ENCODE peak calls at places on chromosomes 12 and 14, in nine cellular contexts. D is GM10248, W is HFF-Myc, R is HCT116, F is GM12865, I is WTC11, T is fibroblast of lung, U is cardiac fibroblast, L is uterus. N is an unnamed sample.

GRCh38 chr12:48602192-48602989 is 32.5 kb upstream of the LALBA start:
- DNase-seq in D (no peak), W (peak), R (no peak), F (no peak), I (no peak), T (peak), U (no peak), L (no peak), N (no peak)

GRCh38 chr12:109770104-109770860 is 56.7 kb downstream of the FAM222A start:
- DNase-seq in D (no peak), W (no peak), R (no peak), F (no peak), I (no peak), T (no peak), U (no peak), L (no peak), N (no peak)

GRCh38 chr12:1413930-1414329 is 180.5 kb downstream of the FBXL14 start:
- DNase-seq in D (no peak), W (no peak), R (no peak), F (no peak), I (peak), T (no peak), U (no peak), L (no peak), N (no peak)

GRCh38 chr12:51351913-51352532 is 5.5 kb upstream of the CELA1 start:
- DNase-seq in D (no peak), W (no peak), R (peak), F (peak), I (peak), T (peak), U (peak), L (no peak), N (peak)

GRCh38 chr12:15404485-15404884 is 82.2 kb downstream of the PTPRO start:
- DNase-seq in D (no peak), W (no peak), R (no peak), F (no peak), I (no peak), T (peak), U (peak), L (no peak), N (no peak)

GRCh38 chr12:87960557-87960956 is 68.6 kb downstream of the C12orf50 start:
- DNase-seq in D (no peak), W (no peak), R (no peak), F (no peak), I (no peak), T (no peak), U (no peak), L (no peak), N (no peak)

GRCh38 chr12:75727577-75727976 is 216.2 kb upstream of the KRR1 start:
- DNase-seq in D (no peak), W (no peak), R (no peak), F (no peak), I (peak), T (no peak), U (no peak), L (no peak), N (no peak)

GRCh38 chr12:76784600-76785051 is 20.7 kb downstream of the ZDHHC17 start:
- DNase-seq in D (no peak), W (no peak), R (no peak), F (no peak), I (no peak), T (peak), U (peak), L (no peak), N (no peak)

GRCh38 chr14:67485501-67486095 is 2.9 kb downstream of the TMEM229B start:
- DNase-seq in D (no peak), W (no peak), R (no peak), F (no peak), I (no peak), T (no peak), U (peak), L (no peak), N (no peak)

GRCh38 chr14:101843665-101844064 is 82.2 kb downstream of the PPP2R5C start:
- DNase-seq in D (peak), W (no peak), R (no peak), F (peak), I (no peak), T (peak), U (no peak), L (no peak), N (peak)

GRCh38 chr12:118189761-118190181 is 53.8 kb downstream of the PEBP1 start:
- DNase-seq in D (no peak), W (no peak), R (no peak), F (no peak), I (peak), T (peak), U (peak), L (no peak), N (no peak)

GRCh38 chr14:90757452-90757851 is 58.8 kb downstream of the TTC7B start:
- DNase-seq in D (no peak), W (no peak), R (no peak), F (no peak), I (no peak), T (no peak), U (no peak), L (no peak), N (no peak)

GRCh38 chr12:123951467-123951866 is 21.2 kb downstream of the CCDC92 start:
- DNase-seq in D (no peak), W (no peak), R (no peak), F (no peak), I (no peak), T (no peak), U (no peak), L (no peak), N (no peak)

DNA sequence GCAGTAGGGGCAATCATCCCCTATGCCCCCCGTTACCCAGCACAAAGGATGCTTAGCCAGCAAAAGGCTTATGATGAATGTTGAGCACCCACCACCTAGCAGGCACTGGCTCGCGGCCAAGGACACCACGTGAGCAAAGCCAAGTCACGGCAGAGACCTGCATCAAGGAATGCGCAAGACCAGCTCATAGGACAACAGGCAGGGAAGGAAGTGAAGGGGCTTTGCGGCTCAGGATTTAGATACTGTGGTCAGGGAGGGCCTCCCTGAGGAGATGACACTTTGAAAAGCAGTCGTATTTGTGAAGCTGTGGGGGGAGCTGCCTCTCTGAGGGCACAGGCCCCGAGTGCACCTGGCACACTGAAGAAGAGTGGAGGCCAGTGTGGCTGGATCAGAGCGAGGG is 32.8 kb downstream of the SH2B3 start:
- DNase-seq in D (no peak), W (no peak), R (no peak), F (peak), I (no peak), T (peak), U (peak), L (no peak), N (no peak)
- TF ChIP-seq CTCF in D (no peak), W (no peak), R (no peak), F (no peak), I (no peak), T (no peak), U (no peak), L (no peak), N (no peak)

DNA sequence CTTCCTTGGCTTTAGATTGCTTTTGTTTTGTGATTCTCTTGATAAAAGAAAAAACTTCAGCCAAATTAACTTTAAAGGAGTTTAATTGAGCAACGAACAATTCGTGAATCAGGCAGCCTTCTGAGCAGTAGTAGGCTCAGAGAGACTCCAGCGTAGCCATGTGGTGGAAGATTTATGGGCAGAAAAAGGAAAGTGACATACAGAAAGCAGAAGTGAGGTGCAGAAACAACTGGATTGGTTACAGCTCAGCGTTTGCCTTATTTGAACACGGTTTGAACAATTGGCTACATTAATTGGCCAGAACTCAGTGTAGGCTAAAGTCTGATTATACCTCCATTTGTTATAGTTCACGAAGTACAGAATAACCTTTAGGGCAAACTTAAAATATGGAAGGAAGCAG is 208.9 kb downstream of the AEBP2 start:
- DNase-seq in D (no peak), W (no peak), R (no peak), F (peak), I (no peak), T (peak), U (no peak), L (no peak), N (no peak)
- TF ChIP-seq CTCF in D (no peak), W (no peak), R (no peak), F (no peak), I (no peak), T (no peak), U (no peak), L (no peak), N (no peak)

DNA sequence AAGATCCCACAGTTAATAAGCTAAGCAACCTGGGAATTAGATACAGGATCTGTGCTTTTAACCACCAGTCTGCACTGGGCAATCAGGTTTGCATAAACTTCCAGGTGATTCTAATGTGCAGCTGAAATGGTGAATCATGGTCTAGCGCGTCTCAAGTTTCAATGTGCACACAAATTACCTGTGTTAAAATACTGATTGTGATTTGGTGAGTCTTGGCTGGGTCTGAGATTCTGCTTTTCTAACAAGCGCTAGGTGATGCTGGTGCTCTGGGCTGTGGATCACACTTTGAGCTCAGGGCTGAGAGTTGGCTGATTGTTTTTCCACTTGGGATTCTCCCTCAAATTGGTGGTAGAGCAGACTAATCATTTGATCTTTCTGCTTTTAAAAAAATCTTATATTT is 124.8 kb downstream of the C12orf75 start:
- DNase-seq in D (no peak), W (no peak), R (no peak), F (no peak), I (no peak), T (no peak), U (no peak), L (no peak), N (no peak)
- TF ChIP-seq CTCF in D (no peak), W (no peak), R (no peak), F (no peak), I (no peak), T (no peak), U (no peak), L (no peak), N (no peak)

DNA sequence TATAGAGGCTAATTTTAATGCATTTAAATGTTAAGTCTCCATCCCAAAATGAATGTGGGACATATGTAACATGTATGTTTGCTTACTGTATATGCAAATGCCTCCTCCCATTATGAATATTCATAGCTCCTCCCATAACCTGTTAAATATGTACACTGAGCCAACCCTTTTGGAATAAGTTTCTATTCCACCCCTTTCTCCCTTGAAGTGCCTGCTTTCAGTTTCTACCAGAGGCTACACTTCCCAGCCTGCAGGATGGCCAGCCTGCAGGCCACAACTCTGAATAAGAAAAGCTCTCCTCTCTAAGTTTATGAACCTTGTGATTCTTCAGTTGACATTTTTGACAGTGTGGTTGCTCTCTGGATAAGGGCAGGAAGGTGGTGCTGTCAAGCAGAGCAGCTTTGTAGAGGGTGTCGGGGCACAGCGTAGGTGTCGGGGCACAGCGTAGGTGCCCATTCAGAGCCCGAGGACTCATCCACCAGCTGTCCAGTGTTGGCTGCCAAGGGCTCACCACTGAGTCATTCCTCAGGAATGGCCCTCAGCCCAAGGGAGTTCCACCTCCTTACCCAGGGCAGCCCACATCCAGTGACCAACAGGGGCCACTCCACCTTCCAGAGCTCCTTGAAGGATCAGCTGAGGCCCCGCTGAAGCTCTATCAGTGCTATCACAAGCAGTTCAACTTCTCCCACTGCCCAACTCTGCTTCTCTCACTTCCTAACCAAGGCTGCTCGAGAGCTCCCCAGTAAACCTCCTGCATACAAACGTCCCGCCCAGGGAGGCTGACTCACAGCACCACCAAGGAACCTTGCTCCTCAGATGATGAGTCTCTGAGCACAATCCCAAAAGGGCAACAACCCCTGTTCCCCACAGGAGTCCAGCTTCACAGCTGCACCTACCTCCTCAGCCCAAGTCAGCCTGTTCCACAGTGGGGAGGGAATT is 31.4 kb downstream of the VWF start:
- DNase-seq in D (no peak), W (peak), R (peak), F (no peak), I (no peak), T (peak), U (peak), L (peak), N (no peak)
- TF ChIP-seq CTCF in D (no peak), W (no peak), R (no peak), F (no peak), I (no peak), T (no peak), U (no peak), L (no peak), N (no peak)

GRCh38 chr14:78983126-78983525 is 813.0 kb downstream of the NRXN3 start:
- DNase-seq in D (no peak), W (no peak), R (no peak), F (no peak), I (no peak), T (peak), U (peak), L (no peak), N (no peak)
- TF ChIP-seq CTCF in D (no peak), W (no peak), R (no peak), F (no peak), I (no peak), T (no peak), U (no peak), L (no peak), N (no peak)

DNA sequence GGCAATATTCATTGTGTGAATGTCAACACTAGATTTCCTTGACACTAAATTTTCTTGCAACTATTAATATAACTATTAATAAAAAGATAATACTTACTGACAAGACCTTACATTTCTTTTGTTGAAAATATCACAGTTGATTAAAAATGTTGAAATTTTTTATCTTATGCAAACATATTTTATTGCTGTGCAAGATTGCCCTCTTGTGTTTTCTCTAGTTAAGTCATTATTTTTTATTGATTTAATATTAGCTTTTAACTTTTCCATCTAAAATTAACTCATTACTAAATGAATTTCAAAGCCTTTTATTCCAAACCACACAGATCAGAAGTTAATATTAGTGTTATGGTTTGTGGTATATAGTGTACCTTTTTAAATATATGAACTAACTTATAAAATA is 11.7 kb upstream of the NAA30 start:
- DNase-seq in D (no peak), W (no peak), R (no peak), F (no peak), I (no peak), T (peak), U (peak), L (no peak), N (no peak)
- TF ChIP-seq CTCF in D (no peak), W (no peak), R (no peak), F (no peak), I (no peak), T (no peak), U (peak), L (no peak), N (no peak)

GRCh38 chr14:68941820-68942219 is 37.3 kb downstream of the ACTN1 start:
- DNase-seq in D (no peak), W (no peak), R (no peak), F (no peak), I (peak), T (peak), U (peak), L (no peak), N (no peak)
- TF ChIP-seq CTCF in D (no peak), W (peak), R (peak), F (peak), I (no peak), T (peak), U (peak), L (peak), N (no peak)

DNA sequence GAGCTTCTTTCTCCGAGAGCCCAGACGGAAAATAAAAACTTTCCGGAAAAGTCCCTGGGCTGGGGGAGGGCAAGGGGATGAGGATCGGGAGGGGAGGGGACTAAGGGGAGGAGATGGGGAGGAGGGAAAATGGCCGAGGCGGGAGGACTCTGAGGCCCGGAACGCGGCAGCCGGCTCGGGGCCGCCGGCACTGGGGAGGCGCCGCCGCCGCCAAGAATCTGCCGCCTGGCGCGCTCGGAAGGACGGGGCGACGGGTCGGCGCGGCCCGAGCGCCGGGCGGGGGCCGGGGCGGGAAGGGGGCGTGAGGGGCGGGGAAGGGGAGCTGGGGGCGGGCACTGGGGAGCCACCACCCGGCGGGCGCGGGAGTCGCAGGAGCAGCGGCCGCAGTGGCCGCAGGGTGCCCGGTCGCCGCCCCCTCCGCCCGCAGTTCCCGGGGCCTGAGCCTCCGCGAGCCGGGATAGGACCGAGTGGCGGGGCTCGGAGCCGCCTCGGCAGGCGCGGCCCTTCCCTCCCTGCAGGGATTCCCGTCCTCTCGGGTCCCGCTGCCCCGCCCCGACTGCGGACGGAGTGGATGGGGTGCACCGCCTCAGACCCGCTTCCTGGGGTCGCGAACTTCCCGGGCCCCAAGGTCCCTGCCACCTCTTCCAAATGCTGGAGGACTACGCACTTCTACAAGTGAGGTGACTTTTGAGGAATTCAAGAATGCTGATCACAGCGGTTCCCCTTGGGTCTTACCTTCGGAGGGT is at the start of gene PRKD1:
- DNase-seq in D (peak), W (no peak), R (no peak), F (no peak), I (peak), T (peak), U (peak), L (peak), N (peak)
- TF ChIP-seq CTCF in D (no peak), W (no peak), R (no peak), F (no peak), I (no peak), T (no peak), U (no peak), L (peak), N (no peak)

DNA sequence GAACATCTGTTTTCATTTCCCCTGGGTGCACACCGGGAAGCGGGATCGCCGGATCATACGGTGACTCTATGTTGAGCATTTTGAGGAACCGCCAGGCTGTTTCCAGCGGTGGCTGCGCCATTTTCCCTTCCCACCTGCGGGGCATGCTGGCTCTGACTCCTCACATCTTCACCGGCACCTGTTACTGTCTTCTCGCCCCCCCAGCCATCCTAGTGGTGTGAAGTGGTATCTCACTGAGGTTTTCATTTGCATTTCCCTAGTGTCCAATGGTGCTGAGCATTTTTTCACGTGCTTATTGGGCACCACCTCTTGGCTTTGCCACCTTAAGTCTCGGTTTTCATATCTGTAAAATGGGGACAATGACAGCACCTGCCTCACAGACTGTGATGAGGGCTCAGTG is 44.1 kb upstream of the EML1 start:
- DNase-seq in D (no peak), W (no peak), R (no peak), F (no peak), I (no peak), T (no peak), U (no peak), L (no peak), N (no peak)
- TF ChIP-seq CTCF in D (no peak), W (peak), R (peak), F (no peak), I (no peak), T (no peak), U (peak), L (no peak), N (no peak)

GRCh38 chr12:12397184-12397583 is 40.3 kb downstream of the BORCS5 start:
- DNase-seq in D (no peak), W (no peak), R (no peak), F (no peak), I (no peak), T (no peak), U (no peak), L (no peak), N (no peak)

GRCh38 chr12:12399161-12399560 is 42.3 kb downstream of the BORCS5 start:
- DNase-seq in D (no peak), W (no peak), R (no peak), F (no peak), I (no peak), T (no peak), U (no peak), L (no peak), N (no peak)

GRCh38 chr12:12399906-12400305 is 43.0 kb downstream of the BORCS5 start:
- DNase-seq in D (no peak), W (no peak), R (no peak), F (no peak), I (no peak), T (no peak), U (no peak), L (no peak), N (no peak)

GRCh38 chr12:12398026-12398859 is 41.4 kb downstream of the BORCS5 start:
- DNase-seq in D (no peak), W (peak), R (no peak), F (no peak), I (no peak), T (peak), U (peak), L (peak), N (no peak)

DNA sequence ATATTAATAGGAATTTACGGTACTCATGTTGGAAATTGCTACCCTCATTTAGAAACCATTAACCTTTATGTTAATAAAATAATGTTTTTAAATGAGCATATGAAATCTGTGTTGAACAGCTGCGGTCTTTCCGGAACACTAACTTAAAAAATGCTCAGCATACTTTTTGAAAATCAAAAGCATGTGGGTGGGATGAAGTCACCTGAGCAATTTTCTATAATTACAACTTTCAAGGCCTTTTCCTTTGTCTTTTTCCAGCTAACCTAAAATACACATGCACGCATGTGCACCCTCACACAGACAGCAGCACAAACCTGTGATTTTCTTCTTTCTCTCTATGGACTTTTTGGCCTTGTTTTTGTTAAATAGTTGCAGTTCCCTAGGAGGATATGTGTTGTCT is 39.8 kb downstream of the BORCS5 start:
- DNase-seq in D (no peak), W (no peak), R (no peak), F (no peak), I (no peak), T (no peak), U (no peak), L (no peak), N (no peak)
- TF ChIP-seq CTCF in D (no peak), W (no peak), R (no peak), F (no peak), I (no peak), T (no peak), U (no peak), L (no peak), N (no peak)